ENCODE peak calls at places on chromosomes 13 and 19, in four cellular contexts. One of them, this sample, is unnamed.

GRCh38 chr13:113729329-113730019 is 29.6 kb upstream of the TMEM255B start:
- ATAC-seq in naive thymus-derived CD8-positive, alpha-beta T cell: no peak
- ATAC-seq in pancreas: no peak
- ATAC-seq in upper lobe of right lung: no peak
- ATAC-seq in this sample: no peak

GRCh38 chr13:29954082-29955043 is 103.9 kb upstream of the UBL3 start:
- ATAC-seq in naive thymus-derived CD8-positive, alpha-beta T cell: peak
- ATAC-seq in pancreas: no peak
- ATAC-seq in upper lobe of right lung: peak
- ATAC-seq in this sample: no peak

GRCh38 chr13:106588367-106588766 is 20.4 kb upstream of the ARGLU1 start:
- ATAC-seq in upper lobe of right lung: no peak
- ATAC-seq in naive thymus-derived CD8-positive, alpha-beta T cell: no peak
- ATAC-seq in pancreas: no peak
- ATAC-seq in this sample: no peak

GRCh38 chr13:48443442-48444208 is 30.7 kb upstream of the LPAR6 start:
- ATAC-seq in naive thymus-derived CD8-positive, alpha-beta T cell: no peak
- ATAC-seq in upper lobe of right lung: no peak
- ATAC-seq in pancreas: no peak
- ATAC-seq in this sample: no peak

GRCh38 chr19:52297601-52298358 is 811 bp downstream of the ZNF480 start:
- ATAC-seq in pancreas: no peak
- ATAC-seq in upper lobe of right lung: no peak
- ATAC-seq in naive thymus-derived CD8-positive, alpha-beta T cell: no peak
- ATAC-seq in this sample: no peak

GRCh38 chr19:28887920-28888618 is 324.9 kb downstream of the UQCRFS1 start:
- ATAC-seq in naive thymus-derived CD8-positive, alpha-beta T cell: no peak
- ATAC-seq in upper lobe of right lung: no peak
- ATAC-seq in pancreas: no peak
- ATAC-seq in this sample: no peak

GRCh38 chr19:12195501-12195860 is 32.6 kb downstream of the ZNF136 start:
- ATAC-seq in pancreas: peak
- ATAC-seq in upper lobe of right lung: no peak
- ATAC-seq in naive thymus-derived CD8-positive, alpha-beta T cell: no peak
- ATAC-seq in this sample: no peak

GRCh38 chr19:48928164-48929005 is 5.1 kb upstream of the DHDH start:
- ATAC-seq in upper lobe of right lung: peak
- ATAC-seq in naive thymus-derived CD8-positive, alpha-beta T cell: no peak
- ATAC-seq in pancreas: peak
- ATAC-seq in this sample: no peak

GRCh38 chr19:46759817-46760333 is 13.6 kb upstream of the STRN4 start:
- ATAC-seq in pancreas: peak
- ATAC-seq in naive thymus-derived CD8-positive, alpha-beta T cell: no peak
- ATAC-seq in upper lobe of right lung: no peak
- ATAC-seq in this sample: peak

GRCh38 chr19:49436381-49437017 is 4.8 kb downstream of the SLC17A7 start:
- ATAC-seq in upper lobe of right lung: peak
- ATAC-seq in naive thymus-derived CD8-positive, alpha-beta T cell: peak
- ATAC-seq in pancreas: peak
- ATAC-seq in this sample: no peak

GRCh38 chr13:43058318-43058674 is 34.9 kb downstream of the DNAJC15 start:
- ATAC-seq in upper lobe of right lung: peak
- ATAC-seq in pancreas: peak
- ATAC-seq in naive thymus-derived CD8-positive, alpha-beta T cell: no peak
- ATAC-seq in this sample: peak

GRCh38 chr13:28464861-28465260 is 30.1 kb downstream of the FLT1 start:
- ATAC-seq in naive thymus-derived CD8-positive, alpha-beta T cell: no peak
- ATAC-seq in upper lobe of right lung: no peak
- ATAC-seq in pancreas: no peak
- ATAC-seq in this sample: no peak

GRCh38 chr19:58407658-58408151 is 744 bp upstream of the ZNF584 start:
- ATAC-seq in upper lobe of right lung: peak
- ATAC-seq in pancreas: peak
- ATAC-seq in naive thymus-derived CD8-positive, alpha-beta T cell: no peak
- ATAC-seq in this sample: no peak

GRCh38 chr19:15269806-15270205 is 37.6 kb upstream of the EPHX3 start:
- ATAC-seq in pancreas: no peak
- ATAC-seq in upper lobe of right lung: no peak
- ATAC-seq in naive thymus-derived CD8-positive, alpha-beta T cell: no peak
- ATAC-seq in this sample: no peak

GRCh38 chr19:4754248-4754647 is 30.6 kb upstream of the DPP9 start:
- ATAC-seq in naive thymus-derived CD8-positive, alpha-beta T cell: no peak
- ATAC-seq in pancreas: no peak
- ATAC-seq in upper lobe of right lung: no peak
- ATAC-seq in this sample: no peak

GRCh38 chr19:41997121-41997850 is 3.3 kb upstream of the ATP1A3 start:
- ATAC-seq in pancreas: peak
- ATAC-seq in naive thymus-derived CD8-positive, alpha-beta T cell: no peak
- ATAC-seq in upper lobe of right lung: peak
- ATAC-seq in this sample: peak

GRCh38 chr13:51262501-51263211 is 40.5 kb downstream of the FAM124A start:
- ATAC-seq in pancreas: no peak
- ATAC-seq in naive thymus-derived CD8-positive, alpha-beta T cell: no peak
- ATAC-seq in upper lobe of right lung: peak
- ATAC-seq in this sample: no peak

GRCh38 chr13:42807236-42807635 is 25.9 kb downstream of the FAM216B start:
- ATAC-seq in upper lobe of right lung: no peak
- ATAC-seq in pancreas: no peak
- ATAC-seq in naive thymus-derived CD8-positive, alpha-beta T cell: no peak
- ATAC-seq in this sample: no peak

GRCh38 chr13:40993987-40994386 is 25.1 kb downstream of the ELF1 start:
- ATAC-seq in upper lobe of right lung: peak
- ATAC-seq in naive thymus-derived CD8-positive, alpha-beta T cell: peak
- ATAC-seq in pancreas: peak
- ATAC-seq in this sample: no peak

GRCh38 chr19:33998739-33999345 is 173.5 kb upstream of the LSM14A start:
- ATAC-seq in naive thymus-derived CD8-positive, alpha-beta T cell: no peak
- ATAC-seq in pancreas: peak
- ATAC-seq in upper lobe of right lung: no peak
- ATAC-seq in this sample: no peak

GRCh38 chr19:6224308-6224675 is 55.5 kb downstream of the MLLT1 start:
- ATAC-seq in upper lobe of right lung: no peak
- ATAC-seq in naive thymus-derived CD8-positive, alpha-beta T cell: no peak
- ATAC-seq in pancreas: peak
- ATAC-seq in this sample: no peak

GRCh38 chr13:98794498-98794897 is 42.0 kb upstream of the SLC15A1 start:
- ATAC-seq in pancreas: no peak
- ATAC-seq in upper lobe of right lung: no peak
- ATAC-seq in naive thymus-derived CD8-positive, alpha-beta T cell: no peak
- ATAC-seq in this sample: no peak

GRCh38 chr13:25034173-25034572 is 61.8 kb upstream of the PABPC3 start:
- ATAC-seq in upper lobe of right lung: no peak
- ATAC-seq in pancreas: no peak
- ATAC-seq in naive thymus-derived CD8-positive, alpha-beta T cell: no peak
- ATAC-seq in this sample: no peak

GRCh38 chr13:98525852-98526512 is 50.9 kb downstream of the STK24 start:
- ATAC-seq in pancreas: no peak
- ATAC-seq in naive thymus-derived CD8-positive, alpha-beta T cell: no peak
- ATAC-seq in upper lobe of right lung: peak
- ATAC-seq in this sample: no peak

GRCh38 chr19:23777216-23777615 is 18.5 kb upstream of the ZNF681 start:
- ATAC-seq in naive thymus-derived CD8-positive, alpha-beta T cell: no peak
- ATAC-seq in pancreas: no peak
- ATAC-seq in upper lobe of right lung: no peak
- ATAC-seq in this sample: no peak

GRCh38 chr13:74104661-74105275 is 29.4 kb downstream of the KLF12 start:
- ATAC-seq in upper lobe of right lung: no peak
- ATAC-seq in naive thymus-derived CD8-positive, alpha-beta T cell: no peak
- ATAC-seq in pancreas: no peak
- ATAC-seq in this sample: no peak

GRCh38 chr19:35346193-35347052 is 1.3 kb upstream of the FFAR1 start:
- ATAC-seq in naive thymus-derived CD8-positive, alpha-beta T cell: peak
- ATAC-seq in pancreas: peak
- ATAC-seq in upper lobe of right lung: peak
- ATAC-seq in this sample: no peak

GRCh38 chr13:21595546-21595822 is 8.5 kb downstream of the MICU2 start:
- ATAC-seq in upper lobe of right lung: peak
- ATAC-seq in pancreas: no peak
- ATAC-seq in naive thymus-derived CD8-positive, alpha-beta T cell: no peak
- ATAC-seq in this sample: no peak

GRCh38 chr19:2391118-2391725 is 31.2 kb downstream of the TMPRSS9 start:
- ATAC-seq in naive thymus-derived CD8-positive, alpha-beta T cell: peak
- ATAC-seq in pancreas: peak
- ATAC-seq in upper lobe of right lung: peak
- ATAC-seq in this sample: no peak

GRCh38 chr19:35901854-35902661 is at the start of gene HCST:
- ATAC-seq in pancreas: no peak
- ATAC-seq in upper lobe of right lung: no peak
- ATAC-seq in naive thymus-derived CD8-positive, alpha-beta T cell: peak
- ATAC-seq in this sample: no peak

GRCh38 chr19:43784981-43785808 is 4.4 kb upstream of the KCNN4 start:
- ATAC-seq in pancreas: peak
- ATAC-seq in naive thymus-derived CD8-positive, alpha-beta T cell: peak
- ATAC-seq in upper lobe of right lung: peak
- ATAC-seq in this sample: peak

GRCh38 chr13:97254809-97255208 is 32.7 kb downstream of the MBNL2 start:
- ATAC-seq in upper lobe of right lung: no peak
- ATAC-seq in pancreas: no peak
- ATAC-seq in naive thymus-derived CD8-positive, alpha-beta T cell: no peak
- ATAC-seq in this sample: no peak

GRCh38 chr19:18790566-18791314 is at the start of gene COMP:
- ATAC-seq in upper lobe of right lung: no peak
- ATAC-seq in pancreas: no peak
- ATAC-seq in naive thymus-derived CD8-positive, alpha-beta T cell: peak
- ATAC-seq in this sample: no peak

GRCh38 chr19:16094360-16095070 is 17.2 kb upstream of the RAB8A start:
- ATAC-seq in pancreas: no peak
- ATAC-seq in naive thymus-derived CD8-positive, alpha-beta T cell: no peak
- ATAC-seq in upper lobe of right lung: no peak
- ATAC-seq in this sample: no peak

GRCh38 chr13:113401452-113402415 is 37.8 kb upstream of the GRTP1 start:
- ATAC-seq in naive thymus-derived CD8-positive, alpha-beta T cell: no peak
- ATAC-seq in upper lobe of right lung: no peak
- ATAC-seq in pancreas: no peak
- ATAC-seq in this sample: no peak

This sample was measured in gastroesophageal sphincter.